ENCODE peak calls at places on chromosomes 6 and 20, in four cellular contexts. One of them, this sample, is unnamed.

GRCh38 chr20:62202083-62202395 is 18.0 kb downstream of the HRH3 start:
- DNase-seq in Caki2: no peak
- DNase-seq in amygdala: no peak
- DNase-seq in NCI-H1694 treated with DMSO at 0.1 percent for 48 hours: no peak
- DNase-seq in this sample: no peak

GRCh38 chr6:160261991-160262718 is 3.5 kb upstream of the SLC22A2 start:
- DNase-seq in Caki2: no peak
- DNase-seq in amygdala: no peak
- DNase-seq in NCI-H1694 treated with DMSO at 0.1 percent for 48 hours: no peak
- DNase-seq in this sample: peak; percentile 31

GRCh38 chr20:2342243-2342642 is 38.5 kb upstream of the TGM6 start:
- DNase-seq in Caki2: no peak
- DNase-seq in amygdala: no peak
- DNase-seq in NCI-H1694 treated with DMSO at 0.1 percent for 48 hours: no peak
- DNase-seq in this sample: no peak

GRCh38 chr6:14121936-14122344 is 4.4 kb downstream of the CD83 start:
- DNase-seq in Caki2: no peak
- DNase-seq in amygdala: no peak
- DNase-seq in NCI-H1694 treated with DMSO at 0.1 percent for 48 hours: no peak
- DNase-seq in this sample: no peak

GRCh38 chr6:52233975-52234823 is 10.1 kb downstream of the IL17F start:
- DNase-seq in Caki2: peak; percentile 78
- DNase-seq in amygdala: no peak
- DNase-seq in NCI-H1694 treated with DMSO at 0.1 percent for 48 hours: peak; percentile 1
- DNase-seq in this sample: peak; percentile 71

GRCh38 chr6:106860940-106861339 is 113.6 kb downstream of the CD24 start:
- DNase-seq in Caki2: peak; percentile 38
- DNase-seq in amygdala: no peak
- DNase-seq in NCI-H1694 treated with DMSO at 0.1 percent for 48 hours: no peak
- DNase-seq in this sample: no peak

GRCh38 chr6:125273965-125274364 is 27.8 kb downstream of the HDDC2 start:
- DNase-seq in Caki2: peak; percentile 91
- DNase-seq in amygdala: no peak
- DNase-seq in NCI-H1694 treated with DMSO at 0.1 percent for 48 hours: no peak
- DNase-seq in this sample: no peak

GRCh38 chr6:20954325-20954724 is 420.1 kb downstream of the CDKAL1 start:
- DNase-seq in Caki2: no peak
- DNase-seq in amygdala: no peak
- DNase-seq in NCI-H1694 treated with DMSO at 0.1 percent for 48 hours: no peak
- DNase-seq in this sample: no peak

GRCh38 chr6:85752602-85753001 is 109.9 kb upstream of the SYNCRIP start:
- DNase-seq in Caki2: no peak
- DNase-seq in amygdala: no peak
- DNase-seq in NCI-H1694 treated with DMSO at 0.1 percent for 48 hours: no peak
- DNase-seq in this sample: no peak

GRCh38 chr20:52082612-52083011 is 109.0 kb downstream of the ZFP64 start:
- DNase-seq in Caki2: no peak
- DNase-seq in amygdala: no peak
- DNase-seq in NCI-H1694 treated with DMSO at 0.1 percent for 48 hours: no peak
- DNase-seq in this sample: no peak

GRCh38 chr20:36836591-36837329 is 39.2 kb upstream of the TLDC2 start:
- DNase-seq in Caki2: no peak
- DNase-seq in amygdala: no peak
- DNase-seq in NCI-H1694 treated with DMSO at 0.1 percent for 48 hours: peak; percentile 42
- DNase-seq in this sample: peak; percentile 85

GRCh38 chr6:9116026-9116425 is 680.7 kb upstream of the SLC35B3 start:
- DNase-seq in Caki2: no peak
- DNase-seq in amygdala: no peak
- DNase-seq in NCI-H1694 treated with DMSO at 0.1 percent for 48 hours: no peak
- DNase-seq in this sample: no peak

GRCh38 chr6:14283600-14284235 is 166.1 kb downstream of the CD83 start:
- DNase-seq in Caki2: peak; percentile 18
- DNase-seq in amygdala: no peak
- DNase-seq in NCI-H1694 treated with DMSO at 0.1 percent for 48 hours: peak; percentile 12
- DNase-seq in this sample: no peak

GRCh38 chr20:48157970-48158369 is 372.7 kb upstream of the SULF2 start:
- DNase-seq in Caki2: no peak
- DNase-seq in amygdala: no peak
- DNase-seq in NCI-H1694 treated with DMSO at 0.1 percent for 48 hours: no peak
- DNase-seq in this sample: no peak

GRCh38 chr6:44010411-44011349 is 116.6 kb downstream of the MRPL14 start:
- DNase-seq in Caki2: peak; percentile 97
- DNase-seq in amygdala: no peak
- DNase-seq in NCI-H1694 treated with DMSO at 0.1 percent for 48 hours: no peak
- DNase-seq in this sample: no peak

GRCh38 chr6:129500958-129501381 is 209.0 kb downstream of the ARHGAP18 start:
- DNase-seq in Caki2: no peak
- DNase-seq in amygdala: no peak
- DNase-seq in NCI-H1694 treated with DMSO at 0.1 percent for 48 hours: no peak
- DNase-seq in this sample: no peak

GRCh38 chr6:125001684-125002083 is 39.4 kb downstream of the RNF217 start:
- DNase-seq in Caki2: no peak
- DNase-seq in amygdala: no peak
- DNase-seq in NCI-H1694 treated with DMSO at 0.1 percent for 48 hours: no peak
- DNase-seq in this sample: no peak

GRCh38 chr6:86205980-86206379 is 563.3 kb upstream of the SYNCRIP start:
- DNase-seq in Caki2: no peak
- DNase-seq in amygdala: no peak
- DNase-seq in NCI-H1694 treated with DMSO at 0.1 percent for 48 hours: no peak
- DNase-seq in this sample: no peak

GRCh38 chr6:168888102-168888501 is 365.5 kb downstream of the THBS2 start:
- DNase-seq in Caki2: no peak
- DNase-seq in amygdala: no peak
- DNase-seq in NCI-H1694 treated with DMSO at 0.1 percent for 48 hours: no peak
- DNase-seq in this sample: no peak

GRCh38 chr6:107731422-107732319 is 92.4 kb downstream of the SCML4 start:
- DNase-seq in Caki2: no peak
- DNase-seq in amygdala: no peak
- DNase-seq in NCI-H1694 treated with DMSO at 0.1 percent for 48 hours: no peak
- DNase-seq in this sample: no peak

GRCh38 chr6:35500782-35501181 is 3.9 kb upstream of the TEAD3 start:
- DNase-seq in Caki2: peak; percentile 26
- DNase-seq in amygdala: no peak
- DNase-seq in NCI-H1694 treated with DMSO at 0.1 percent for 48 hours: no peak
- DNase-seq in this sample: no peak

GRCh38 chr6:51928320-51928719 is 159.1 kb downstream of the PKHD1 start:
- DNase-seq in Caki2: no peak
- DNase-seq in amygdala: no peak
- DNase-seq in NCI-H1694 treated with DMSO at 0.1 percent for 48 hours: no peak
- DNase-seq in this sample: no peak

GRCh38 chr6:63580704-63580961 is 8.4 kb downstream of the LOC128125822 start:
- DNase-seq in Caki2: no peak
- DNase-seq in amygdala: no peak
- DNase-seq in NCI-H1694 treated with DMSO at 0.1 percent for 48 hours: no peak
- DNase-seq in this sample: no peak

GRCh38 chr20:47973519-47974233 is 188.4 kb upstream of the SULF2 start:
- DNase-seq in Caki2: peak; percentile 27
- DNase-seq in amygdala: no peak
- DNase-seq in NCI-H1694 treated with DMSO at 0.1 percent for 48 hours: no peak
- DNase-seq in this sample: peak; percentile 60

GRCh38 chr6:110408891-110409290 is 6.5 kb downstream of the DDO start:
- DNase-seq in Caki2: no peak
- DNase-seq in amygdala: no peak
- DNase-seq in NCI-H1694 treated with DMSO at 0.1 percent for 48 hours: no peak
- DNase-seq in this sample: no peak

GRCh38 chr20:62524486-62524885 is 48.7 kb upstream of the GATA5 start:
- DNase-seq in Caki2: no peak
- DNase-seq in amygdala: no peak
- DNase-seq in NCI-H1694 treated with DMSO at 0.1 percent for 48 hours: no peak
- DNase-seq in this sample: no peak

GRCh38 chr20:2948968-2949367 is 75.7 kb downstream of the PTPRA start:
- DNase-seq in Caki2: no peak
- DNase-seq in amygdala: no peak
- DNase-seq in NCI-H1694 treated with DMSO at 0.1 percent for 48 hours: no peak
- DNase-seq in this sample: no peak

GRCh38 chr6:169981568-169981967 is 230.1 kb downstream of the ERMARD start:
- DNase-seq in Caki2: no peak
- DNase-seq in amygdala: no peak
- DNase-seq in NCI-H1694 treated with DMSO at 0.1 percent for 48 hours: no peak
- DNase-seq in this sample: no peak

This sample was measured in HT-29.